ENCODE peak calls at places on chromosomes 6 and 20, in seven cellular contexts. M is mucosa of descending colon; C is GM12865; A is osteoblast; X is CD8-positive, alpha-beta T cell; T is fibroblast of lung; P is CD8-positive, alpha-beta memory T cell. W is an unnamed sample.

GRCh38 chr6:165729307-165729936 is 66.4 kb upstream of the PDE10A start:
- DNase-seq in M (no peak), C (peak; percentile 33), A (peak; percentile 82), X (no peak), T (no peak), P (no peak), W (no peak)

GRCh38 chr20:33629533-33629932 is 32.6 kb upstream of the C20orf144 start:
- DNase-seq in M (no peak), C (no peak), A (no peak), X (no peak), T (no peak), P (no peak), W (no peak)

GRCh38 chr20:23143098-23143497 is 57.0 kb upstream of the CD93 start:
- DNase-seq in M (no peak), C (peak; percentile 57), A (peak; percentile 93), X (no peak), T (peak; percentile 84), P (no peak), W (peak; percentile 47)

GRCh38 chr6:130276507-130276906 is 53.8 kb upstream of the SAMD3 start:
- DNase-seq in M (no peak), C (no peak), A (no peak), X (no peak), T (no peak), P (no peak), W (no peak)

GRCh38 chr6:5960456-5960855 is 46.3 kb downstream of the NRN1 start:
- DNase-seq in M (no peak), C (no peak), A (no peak), X (no peak), T (no peak), P (no peak), W (no peak)

GRCh38 chr6:42120895-42121865 is 21.2 kb downstream of the C6orf132 start:
- DNase-seq in M (peak; percentile 58), C (no peak), A (peak; percentile 79), X (no peak), T (peak; percentile 27), P (no peak), W (no peak)

GRCh38 chr6:2986722-2987196 is 12.9 kb upstream of the NQO2 start:
- DNase-seq in M (no peak), C (no peak), A (peak; percentile 66), X (no peak), T (peak; percentile 93), P (no peak), W (peak; percentile 85)

GRCh38 chr6:107114872-107115694 is at the start of gene BEND3:
- DNase-seq in M (peak; percentile 75), C (peak; percentile 59), A (peak; percentile 90), X (peak; percentile 47), T (no peak), P (peak; percentile 34), W (no peak)

GRCh38 chr6:118320652-118321051 is 227.4 kb upstream of the PLN start:
- DNase-seq in M (no peak), C (no peak), A (no peak), X (no peak), T (no peak), P (no peak), W (no peak)

GRCh38 chr6:116217069-116217468 is 36.8 kb downstream of the TSPYL4 start:
- DNase-seq in M (no peak), C (peak; percentile 31), A (no peak), X (no peak), T (peak; percentile 32), P (peak; percentile 46), W (no peak)

GRCh38 chr6:170022827-170023619 is 267.9 kb downstream of the DLL1 start:
- DNase-seq in M (no peak), C (no peak), A (peak; percentile 60), X (no peak), T (no peak), P (no peak), W (no peak)

GRCh38 chr6:116783852-116784251 is 18.3 kb upstream of the FAM162B start:
- DNase-seq in M (no peak), C (no peak), A (peak; percentile 29), X (no peak), T (peak; percentile 14), P (no peak), W (no peak)

GRCh38 chr6:29702519-29703103 is 20.6 kb upstream of the HLA-F start:
- DNase-seq in M (peak; percentile 80), C (peak; percentile 45), A (no peak), X (peak; percentile 89), T (no peak), P (peak; percentile 41), W (no peak)

GRCh38 chr6:34697904-34698557 is 1.5 kb upstream of the ILRUN start:
- DNase-seq in M (no peak), C (no peak), A (no peak), X (no peak), T (no peak), P (no peak), W (no peak)

GRCh38 chr6:150685860-150686259 is 86.2 kb downstream of the PLEKHG1 start:
- DNase-seq in M (peak; percentile 61), C (peak; percentile 65), A (no peak), X (peak; percentile 33), T (no peak), P (no peak), W (no peak)

GRCh38 chr6:90456001-90456400 is 130.9 kb downstream of the MAP3K7 start:
- DNase-seq in M (no peak), C (no peak), A (no peak), X (no peak), T (no peak), P (no peak), W (no peak)

GRCh38 chr6:90446164-90446563 is 140.7 kb downstream of the MAP3K7 start:
- DNase-seq in M (no peak), C (no peak), A (no peak), X (no peak), T (peak; percentile 24), P (no peak), W (no peak)

GRCh38 chr6:90454835-90455427 is 131.9 kb downstream of the MAP3K7 start:
- DNase-seq in M (no peak), C (no peak), A (no peak), X (no peak), T (no peak), P (no peak), W (no peak)

GRCh38 chr6:90445533-90446108 is 141.3 kb downstream of the MAP3K7 start:
- DNase-seq in M (no peak), C (no peak), A (no peak), X (no peak), T (no peak), P (no peak), W (no peak)

GRCh38 chr6:90450268-90450953 is 136.5 kb downstream of the MAP3K7 start:
- DNase-seq in M (no peak), C (no peak), A (no peak), X (no peak), T (no peak), P (no peak), W (no peak)
- H3K4me3 ChIP-seq in M (no peak overlapping the region), C (no peak overlapping the region), A (no peak overlapping the region), X (no peak overlapping the region), T (no peak overlapping the region), P (no peak overlapping the region), W (no peak overlapping the region)

GRCh38 chr6:135505222-135505621 is 7.7 kb upstream of the AHI1 start:
- DNase-seq in M (no peak), C (no peak), A (no peak), X (no peak), T (no peak), P (no peak), W (no peak)
- H3K4me3 ChIP-seq in M (no peak overlapping the region), C (no peak overlapping the region), A (no peak overlapping the region), X (no peak overlapping the region), T (no peak overlapping the region), P (no peak overlapping the region), W (no peak overlapping the region)

DNA sequence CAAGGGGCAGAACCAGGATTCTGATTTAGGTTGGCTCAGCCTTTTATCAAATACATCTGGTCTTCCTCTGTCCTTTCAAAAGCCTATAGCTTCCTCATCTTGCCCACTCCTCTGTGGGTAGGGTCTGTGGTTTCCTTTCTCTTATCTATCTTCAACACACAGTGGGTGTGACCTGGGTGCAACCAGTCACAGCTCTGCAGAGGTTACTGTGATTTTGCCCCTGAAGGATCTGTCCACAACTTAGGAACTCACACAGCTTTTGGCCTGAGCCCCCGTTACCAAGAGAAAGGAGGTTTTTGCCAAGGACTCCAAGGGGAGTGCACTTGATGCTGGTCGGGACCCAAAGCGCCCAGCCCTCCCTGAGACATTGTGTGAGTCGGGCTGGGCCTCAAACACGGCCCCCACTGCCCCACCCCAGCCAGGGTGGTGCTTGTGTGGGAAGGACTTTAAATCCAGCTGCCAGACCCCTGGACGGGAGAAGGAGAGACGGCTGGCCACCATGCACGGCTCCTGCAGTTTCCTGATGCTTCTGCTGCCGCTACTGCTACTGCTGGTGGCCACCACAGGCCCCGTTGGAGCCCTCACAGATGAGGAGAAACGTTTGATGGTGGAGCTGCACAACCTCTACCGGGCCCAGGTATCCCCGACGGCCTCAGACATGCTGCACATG is at the start of gene PI16:
- DNase-seq in M (no peak), C (no peak), A (peak; percentile 78), X (no peak), T (no peak), P (no peak), W (no peak)
- H3K4me3 ChIP-seq in M (no peak within 1 kb of the TSS), C (no peak within 1 kb of the TSS), A (no peak within 1 kb of the TSS), X (no peak within 1 kb of the TSS), T (no peak within 1 kb of the TSS), P (peak within 1 kb of the TSS; percentile 52), W (no peak within 1 kb of the TSS)

DNA sequence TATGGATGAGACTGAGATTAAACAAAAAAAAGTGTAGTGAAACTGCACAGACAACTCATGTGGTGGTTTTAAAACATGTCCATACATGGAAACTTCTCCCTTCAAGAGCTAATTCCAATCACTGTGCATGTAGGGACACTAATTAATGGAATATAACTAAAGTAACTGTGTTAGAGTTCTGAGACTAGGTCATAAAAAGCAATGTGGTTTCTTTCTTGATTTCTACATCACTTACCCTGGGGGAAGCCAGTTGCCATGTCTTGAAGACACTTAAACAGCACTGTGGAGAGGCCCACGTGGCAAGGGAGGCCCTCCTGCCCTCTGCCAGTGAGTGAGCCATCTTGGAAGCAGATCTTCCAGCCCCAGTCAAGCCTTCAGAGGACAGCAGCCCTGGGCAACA is 118.2 kb upstream of the DST start:
- DNase-seq in M (no peak), C (no peak), A (no peak), X (no peak), T (no peak), P (no peak), W (no peak)
- H3K4me3 ChIP-seq in M (no peak overlapping the region), C (no peak overlapping the region), A (no peak overlapping the region), X (no peak overlapping the region), T (no peak overlapping the region), P (no peak overlapping the region), W (no peak overlapping the region)

W was measured in skeletal muscle cell.